ENCODE peak calls at places on chromosomes 2 and 18, in six cellular contexts. J, G, U, A, Y and V are unnamed samples.

GRCh38 chr2:170968205-170969003 is 39.4 kb downstream of the GORASP2 start:
- DNase-seq in Y (no peak), A (no peak), G (no peak), J (no peak), U (no peak), V (no peak)

GRCh38 chr2:72236445-72237067 is 88.9 kb upstream of the CYP26B1 start:
- DNase-seq in G (no peak), Y (no peak), A (no peak), U (no peak), J (peak), V (no peak)

GRCh38 chr2:153519260-153519875 is 40.8 kb upstream of the RPRM start:
- DNase-seq in J (peak), G (peak), Y (peak), A (peak), U (peak), V (no peak)

GRCh38 chr2:127614731-127615130 is 31.2 kb upstream of the GPR17 start:
- DNase-seq in Y (no peak), J (peak), U (no peak), G (no peak), A (no peak), V (no peak)

GRCh38 chr18:57649536-57650495 is 28.2 kb upstream of the NARS1 start:
- DNase-seq in G (no peak), U (no peak), Y (peak), J (peak), A (no peak), V (no peak)

GRCh38 chr2:188787002-188787660 is 187.0 kb upstream of the COL3A1 start:
- DNase-seq in G (no peak), J (peak), A (no peak), Y (no peak), U (no peak), V (no peak)

GRCh38 chr18:46134920-46135675 is 30.9 kb downstream of the HAUS1 start:
- DNase-seq in U (no peak), Y (no peak), J (no peak), G (no peak), A (no peak), V (no peak)

GRCh38 chr18:23131693-23132319 is 3.5 kb upstream of the CABLES1 start:
- DNase-seq in G (peak), U (peak), Y (peak), J (peak), A (peak), V (no peak)

GRCh38 chr2:12173271-12173942 is 427.0 kb downstream of the LPIN1 start:
- DNase-seq in U (no peak), G (no peak), A (no peak), J (peak), Y (no peak), V (no peak)

GRCh38 chr2:3078684-3079083 is 298.9 kb downstream of the EIPR1 start:
- DNase-seq in Y (no peak), J (no peak), G (no peak), U (no peak), A (no peak), V (no peak)

GRCh38 chr18:79687806-79688205 is 8.2 kb downstream of the CTDP1 start:
- DNase-seq in Y (no peak), U (no peak), J (peak), A (no peak), G (no peak), V (no peak)

GRCh38 chr2:189467160-189467559 is 25.9 kb downstream of the WDR75 start:
- DNase-seq in J (no peak), G (no peak), U (no peak), Y (no peak), A (no peak), V (no peak)

GRCh38 chr2:3453196-3453845 is 66.0 kb downstream of the ADI1 start:
- DNase-seq in J (no peak), A (no peak), U (no peak), Y (no peak), G (no peak), V (no peak)

GRCh38 chr2:11746807-11747459 is 501 bp downstream of the LPIN1 start:
- DNase-seq in G (no peak), J (peak), A (peak), U (peak), Y (no peak), V (no peak)

GRCh38 chr18:9905401-9905922 is 8.4 kb upstream of the VAPA start:
- DNase-seq in U (no peak), A (no peak), G (peak), J (no peak), Y (no peak), V (no peak)

GRCh38 chr2:12759248-12759647 is 42.5 kb downstream of the TRIB2 start:
- DNase-seq in U (no peak), J (peak), G (no peak), Y (no peak), A (no peak), V (no peak)

GRCh38 chr18:45901654-45902210 is 65.4 kb downstream of the EPG5 start:
- DNase-seq in U (no peak), Y (no peak), A (no peak), G (no peak), J (no peak), V (no peak)

GRCh38 chr18:46566111-46566510 is 90.9 kb downstream of the LOXHD1 start:
- DNase-seq in U (no peak), G (no peak), J (no peak), Y (no peak), A (no peak), V (no peak)

GRCh38 chr18:48077291-48077690 is 146.8 kb upstream of the SMAD2 start:
- DNase-seq in G (no peak), Y (no peak), J (no peak), U (no peak), A (no peak), V (no peak)

GRCh38 chr18:78899241-78899640 is 80.4 kb upstream of the SALL3 start:
- DNase-seq in U (no peak), G (no peak), Y (no peak), A (no peak), J (no peak), V (no peak)

GRCh38 chr2:239467956-239468490 is 67.2 kb upstream of the HDAC4 start:
- DNase-seq in Y (no peak), J (no peak), U (no peak), A (no peak), G (no peak), V (no peak)

GRCh38 chr2:63654959-63655358 is 66.2 kb downstream of the MDH1 start:
- DNase-seq in G (no peak), Y (no peak), U (no peak), A (no peak), J (no peak), V (no peak)

GRCh38 chr2:17878222-17879136 is at the start of gene KCNS3:
- DNase-seq in G (no peak), U (peak), Y (peak), A (no peak), J (peak), V (no peak)

GRCh38 chr18:79853303-79853992 is 55.7 kb downstream of the KCNG2 start:
- DNase-seq in A (no peak), J (no peak), G (no peak), Y (no peak), U (no peak), V (no peak)

GRCh38 chr2:23636412-23636811 is 251.4 kb downstream of the KLHL29 start:
- DNase-seq in G (no peak), A (no peak), U (no peak), Y (no peak), J (peak), V (no peak)

GRCh38 chr2:238425979-238426567 is 654 bp upstream of the ASB1 start:
- DNase-seq in U (no peak), G (no peak), A (no peak), Y (no peak), J (peak), V (no peak)

GRCh38 chr2:128249555-128249954 is 69.1 kb downstream of the HS6ST1 start:
- DNase-seq in J (no peak), U (no peak), Y (no peak), A (no peak), G (no peak), V (no peak)

GRCh38 chr18:21330122-21330701 is 88.2 kb downstream of the GREB1L start:
- DNase-seq in G (no peak), J (no peak), Y (no peak), U (no peak), A (no peak), V (no peak)

GRCh38 chr2:209368406-209368805 is 55.4 kb upstream of the MAP2 start:
- DNase-seq in G (no peak), U (peak), J (no peak), A (no peak), Y (no peak), V (no peak)

GRCh38 chr2:136765256-136765735 is at the start of gene THSD7B:
- DNase-seq in J (no peak), Y (no peak), A (no peak), G (no peak), U (no peak), V (no peak)

GRCh38 chr18:45755936-45756335 is 32.0 kb downstream of the SLC14A1 start:
- DNase-seq in J (peak), U (peak), G (peak), Y (peak), A (no peak), V (no peak)

DNA sequence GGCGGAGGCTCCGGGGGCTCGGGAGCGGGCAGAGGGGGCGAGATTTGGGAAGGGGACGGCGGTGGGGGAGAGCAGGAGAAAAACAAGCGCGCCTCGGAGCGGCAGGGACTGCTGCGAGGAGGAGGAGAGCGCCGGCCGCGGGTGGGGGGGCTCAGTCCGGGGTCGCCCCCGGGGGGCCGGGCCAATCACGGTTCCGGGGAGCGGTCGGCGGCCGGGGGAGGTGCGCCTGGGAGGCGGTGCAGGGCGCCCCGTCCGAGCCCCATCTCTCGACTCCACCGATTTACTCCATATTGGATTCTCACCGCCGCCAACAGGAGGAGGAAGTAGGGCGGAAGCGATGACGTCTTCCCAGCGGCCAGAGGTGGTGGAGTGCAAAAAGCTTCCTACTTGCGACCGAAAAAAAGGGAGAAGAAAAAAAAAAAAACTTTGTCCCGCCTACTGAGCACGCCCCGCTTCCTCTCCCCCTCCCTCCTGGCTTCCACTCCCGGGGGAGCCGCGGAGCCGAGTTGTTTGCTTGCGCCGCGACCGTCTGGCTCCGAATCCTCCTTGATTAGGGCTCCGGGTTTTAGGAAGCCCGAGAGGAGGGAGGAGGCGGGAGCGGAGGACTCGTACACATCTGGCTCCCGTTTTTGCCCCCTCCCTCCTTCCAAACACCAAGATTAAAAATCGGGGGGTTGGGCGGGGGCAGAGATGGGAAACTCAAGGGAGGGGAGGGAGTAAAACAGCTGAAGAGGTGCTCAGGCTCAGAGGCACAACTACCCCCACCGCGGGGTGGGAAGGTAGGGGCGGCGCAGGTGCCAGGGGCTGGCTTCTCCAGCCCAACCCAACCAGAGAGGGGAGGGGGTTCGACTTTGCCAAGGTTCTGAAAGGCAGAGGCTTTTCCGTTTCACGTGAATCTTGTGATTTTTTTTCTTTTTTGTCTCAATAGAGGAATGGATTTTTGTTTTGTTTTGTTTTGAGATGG is at the start of gene SPRED2:
- DNase-seq in G (peak), U (peak), A (peak), J (peak), Y (peak), V (peak)
- TF ChIP-seq CTCF in G (no peak), U (no peak), A (peak), J (peak), Y (no peak), V (peak)

GRCh38 chr2:236717719-236718118 is 148.1 kb downstream of the ACKR3 start:
- DNase-seq in A (no peak), G (no peak), J (no peak), U (no peak), Y (no peak), V (no peak)
- H3K27ac ChIP-seq in A (no peak), G (no peak), J (no peak), U (no peak), Y (no peak), V (peak)

GRCh38 chr18:13726228-13726971 is at the start of the genes FAM210A and RNMT:
- DNase-seq in G (peak), U (peak), Y (peak), J (peak), A (peak), V (peak)
- TF ChIP-seq POLR2A in G (peak), U (peak), Y (peak), J (peak), A (peak), V (peak)

GRCh38 chr2:42850016-42850805 is 57.8 kb upstream of the HAAO start:
- DNase-seq in A (peak), Y (no peak), U (no peak), J (no peak), G (no peak), V (no peak)
- TF ChIP-seq CTCF in A (no peak), Y (no peak), U (no peak), J (no peak), G (no peak), V (no peak)

GRCh38 chr18:67301592-67301991 is 214.9 kb downstream of the DSEL start:
- DNase-seq in A (no peak), J (peak), G (no peak), U (no peak), Y (no peak), V (no peak)
- H3K27ac ChIP-seq in A (no peak), J (no peak), G (no peak), U (no peak), Y (no peak), V (no peak)

DNA sequence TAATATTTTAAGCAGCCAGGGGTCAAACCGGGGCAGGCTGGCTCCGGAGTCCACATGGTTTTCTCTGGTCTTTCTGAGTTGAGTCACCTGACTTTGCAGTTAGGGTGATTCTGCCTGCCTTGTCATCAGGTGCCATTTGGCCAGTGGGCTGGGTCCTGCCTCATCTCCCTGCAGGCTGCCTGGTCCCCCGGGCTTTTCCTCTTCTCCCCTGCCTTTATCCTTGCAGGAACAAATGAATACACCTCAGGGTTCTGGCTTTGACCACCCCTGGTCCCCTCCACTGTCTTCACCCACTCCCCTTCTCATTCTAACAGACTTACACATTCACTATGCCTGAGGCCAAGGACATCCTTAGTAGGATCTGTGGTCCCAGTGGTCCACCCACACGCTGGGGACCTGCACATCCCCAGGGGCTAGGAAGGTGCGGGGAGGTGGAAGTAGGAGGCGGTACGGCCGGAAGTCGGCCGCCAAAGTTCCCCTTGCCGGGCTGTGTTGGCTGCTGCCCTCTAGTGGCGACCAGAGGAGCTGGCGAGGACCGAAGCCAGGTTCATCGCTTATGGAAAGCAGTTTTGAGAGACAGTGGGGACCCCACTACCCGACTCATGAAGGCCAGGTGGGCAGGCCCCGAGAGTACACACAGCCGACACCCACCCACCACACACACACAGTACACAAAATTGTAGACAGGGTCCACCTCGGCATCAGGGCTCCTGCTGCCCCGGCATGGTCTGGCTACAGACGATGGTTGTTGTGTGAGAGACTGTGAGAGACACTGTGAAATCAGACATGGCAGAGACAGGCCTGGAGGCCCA is 6.3 kb upstream of the TEX261 start:
- DNase-seq in A (peak), Y (peak), J (peak), U (peak), G (peak), V (no peak)
- TF ChIP-seq POLR2A in A (no peak), Y (no peak), J (no peak), U (no peak), G (no peak), V (no peak)

GRCh38 chr2:148754864-148755263 is 110.3 kb downstream of the EPC2 start:
- DNase-seq in G (no peak), A (no peak), J (no peak), Y (no peak), U (no peak), V (no peak)

GRCh38 chr2:148752977-148753376 is 108.4 kb downstream of the EPC2 start:
- DNase-seq in G (no peak), A (no peak), J (no peak), Y (no peak), U (no peak), V (no peak)

GRCh38 chr2:148751907-148752306 is 107.4 kb downstream of the EPC2 start:
- DNase-seq in G (no peak), J (no peak), U (no peak), Y (no peak), A (no peak), V (no peak)

GRCh38 chr2:148756292-148756975 is 111.9 kb downstream of the EPC2 start:
- DNase-seq in J (peak), Y (no peak), G (no peak), A (no peak), U (no peak), V (no peak)
- TF ChIP-seq CTCF in J (no peak), Y (no peak), G (no peak), A (no peak), U (no peak), V (no peak)

GRCh38 chr2:53452400-53452799 is 315.2 kb upstream of the CHAC2 start:
- DNase-seq in G (no peak), Y (no peak), J (no peak), U (no peak), A (no peak), V (no peak)

GRCh38 chr2:53450885-53451284 is 316.7 kb upstream of the CHAC2 start:
- DNase-seq in A (no peak), G (no peak), U (no peak), Y (no peak), J (no peak), V (no peak)

GRCh38 chr2:53448591-53448990 is 319.0 kb upstream of the CHAC2 start:
- DNase-seq in A (no peak), U (no peak), Y (no peak), J (no peak), G (no peak), V (no peak)

GRCh38 chr2:53455094-53455493 is 312.5 kb upstream of the CHAC2 start:
- DNase-seq in U (no peak), Y (no peak), J (peak), G (no peak), A (no peak), V (no peak)

GRCh38 chr2:53452957-53453748 is 314.5 kb upstream of the CHAC2 start:
- DNase-seq in Y (peak), A (no peak), U (no peak), G (no peak), J (no peak), V (no peak)
- H3K27ac ChIP-seq in Y (no peak), A (no peak), U (no peak), G (no peak), J (no peak), V (no peak)

DNA sequence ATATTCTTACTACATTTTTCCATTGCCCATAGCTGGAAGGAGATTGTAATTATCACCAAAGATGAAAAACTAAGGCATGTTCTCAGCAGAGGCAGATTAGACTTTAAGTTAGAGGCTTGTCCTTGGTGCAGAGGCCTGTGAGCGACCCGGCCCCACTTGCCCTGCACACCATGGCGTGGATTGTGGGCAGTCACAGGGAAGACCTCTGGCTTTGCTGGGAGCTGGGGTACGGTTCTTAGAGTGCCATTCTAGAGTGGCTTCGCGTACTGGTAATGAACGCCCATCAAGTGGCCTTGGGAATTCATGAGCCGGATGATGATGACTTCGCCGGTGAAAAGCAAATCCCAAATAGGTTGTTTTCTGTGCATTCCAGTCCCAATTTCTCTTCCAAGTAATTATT is 90.5 kb downstream of the LDLRAD4 start:
- DNase-seq in J (no peak), A (no peak), U (no peak), G (no peak), Y (no peak), V (no peak)
- TF ChIP-seq POLR2A in J (no peak), A (no peak), U (no peak), G (no peak), Y (no peak), V (no peak)